ENCODE peak calls at places on chromosome 1, in four cellular contexts. R, G, B and O are unnamed samples.

GRCh38 chr1:8571200-8571984 is 246.0 kb downstream of the RERE start:
- DNase-seq in R (peak), G (no peak), B (peak), O (peak)

GRCh38 chr1:245441699-245442098 is 286.9 kb downstream of the KIF26B start:
- DNase-seq in R (peak), G (no peak), B (no peak), O (no peak)

GRCh38 chr1:225882008-225882698 is at the start of gene TMEM63A:
- DNase-seq in R (peak), G (peak), B (peak), O (peak)

GRCh38 chr1:6511461-6512244 is 20.2 kb upstream of the PLEKHG5 start:
- DNase-seq in R (no peak), G (peak), B (no peak), O (no peak)

GRCh38 chr1:109770331-109771095 is 6.8 kb upstream of the EPS8L3 start:
- DNase-seq in R (no peak), G (peak), B (no peak), O (no peak)

GRCh38 chr1:76547916-76548315 is 319.4 kb upstream of the ST6GALNAC5 start:
- DNase-seq in R (no peak), G (no peak), B (no peak), O (no peak)

GRCh38 chr1:75796376-75797272 is at the start of gene MSH4:
- DNase-seq in R (no peak), G (no peak), B (no peak), O (no peak)

GRCh38 chr1:198335663-198336062 is 178.9 kb downstream of the NEK7 start:
- DNase-seq in R (no peak), G (no peak), B (no peak), O (no peak)

GRCh38 chr1:64663654-64664053 is 81.2 kb upstream of the RAVER2 start:
- DNase-seq in R (peak), G (no peak), B (no peak), O (no peak)

GRCh38 chr1:181135815-181136737 is 47.6 kb downstream of the IER5 start:
- DNase-seq in R (peak), G (no peak), B (peak), O (peak)

GRCh38 chr1:116161877-116162390 is 50.7 kb downstream of the MAB21L3 start:
- DNase-seq in R (no peak), G (no peak), B (no peak), O (no peak)

DNA sequence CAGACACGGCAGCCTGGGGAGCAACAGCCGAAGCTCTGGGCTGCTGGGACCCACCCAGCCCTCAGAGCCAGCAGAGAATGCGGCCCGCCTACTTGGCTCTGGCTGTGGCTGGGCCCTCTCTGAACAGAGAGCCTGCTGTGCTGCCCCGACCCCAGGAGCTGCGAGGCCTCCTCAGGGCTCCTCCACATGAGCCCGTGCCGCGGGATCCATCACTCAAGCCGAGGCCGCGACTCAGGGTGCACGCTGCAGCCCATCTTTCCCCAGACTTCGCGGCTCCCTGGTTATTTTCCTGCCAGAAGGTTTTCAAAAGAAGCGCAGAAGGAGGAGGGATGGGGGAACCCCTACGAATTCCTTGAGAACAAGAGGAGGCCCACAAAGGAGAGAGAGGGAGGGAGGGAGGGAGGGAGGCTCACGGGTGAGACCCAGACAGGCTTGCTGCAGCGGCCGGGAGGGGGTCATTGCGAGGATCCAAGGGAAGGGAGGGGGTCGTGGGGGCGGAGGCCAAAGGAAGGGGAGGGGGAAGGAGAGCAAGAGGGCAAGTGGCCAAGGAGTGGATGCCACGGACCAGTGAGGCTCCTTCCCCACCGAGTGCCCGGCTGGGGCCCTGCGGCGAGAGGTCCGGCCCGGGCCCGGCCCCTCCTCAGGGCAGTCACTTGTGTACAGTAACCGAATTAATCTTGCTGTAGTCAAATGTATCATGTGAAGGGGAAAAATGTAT is 146.8 kb downstream of the CASZ1 start:
- DNase-seq in R (no peak), G (no peak), B (no peak), O (no peak)
- H3K9ac ChIP-seq in R (no peak), G (no peak), B (no peak), O (no peak)

GRCh38 chr1:220880726-220881506 is 1.7 kb downstream of the HLX start:
- DNase-seq in R (peak), G (peak), B (no peak), O (no peak)
- H3K4me3 ChIP-seq in R (peak), G (peak), B (no peak), O (peak)

GRCh38 chr1:108561731-108562326 is 1.9 kb downstream of the EEIG2 start:
- DNase-seq in R (peak), G (peak), B (peak), O (no peak)
- H3K9ac ChIP-seq in R (no peak), G (no peak), B (no peak), O (no peak)

GRCh38 chr1:147246910-147247655 is 4.6 kb downstream of the CHD1L start:
- DNase-seq in R (no peak), G (no peak), B (no peak), O (no peak)
- H3K4me3 ChIP-seq in R (no peak), G (no peak), B (no peak), O (no peak)

DNA sequence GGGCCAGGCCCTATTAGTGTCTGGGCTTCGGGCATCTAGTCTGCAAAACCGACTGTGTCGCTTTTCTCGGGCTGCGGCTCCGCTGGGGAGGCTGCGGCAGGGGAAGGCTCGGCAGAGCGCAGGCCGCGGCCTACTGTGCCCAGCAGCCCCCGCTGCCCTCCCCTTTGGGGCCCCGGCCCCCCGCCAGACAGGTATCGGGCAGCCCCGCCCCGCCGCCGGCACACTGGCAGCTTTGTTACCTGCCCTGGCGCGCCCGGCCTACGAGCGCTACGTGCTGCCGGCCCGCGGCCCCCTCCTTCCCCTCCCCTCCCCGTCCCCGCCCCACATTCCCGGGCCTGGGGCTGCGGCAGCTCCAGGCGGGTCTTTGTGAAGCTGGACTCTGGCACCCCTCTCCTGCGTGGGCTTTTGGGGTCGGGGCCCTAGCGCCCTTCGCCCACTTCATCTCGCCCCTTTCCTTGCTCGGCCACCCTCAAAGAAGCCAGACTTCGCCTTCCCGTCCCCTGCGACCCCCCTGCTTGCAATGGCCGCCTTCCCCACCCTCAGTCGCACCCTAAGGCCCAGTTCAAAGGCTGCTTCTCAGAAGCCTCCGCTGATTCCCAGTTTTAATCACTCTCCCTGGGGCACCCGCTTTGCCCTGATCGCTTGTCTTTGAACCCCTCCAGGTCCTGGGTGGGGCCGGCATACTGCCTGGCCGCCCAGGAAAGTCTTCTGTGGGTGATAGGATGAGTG is 48.9 kb upstream of the SLC2A1 start:
- DNase-seq in R (no peak), G (peak), B (no peak), O (no peak)
- H3K9ac ChIP-seq in R (no peak), G (no peak), B (no peak), O (no peak)